ENCODE peak calls at places on chromosome 15, in five cellular contexts. L is K562, J is IMR-90, M is SK-N-SH, A is GM12878. U is an unnamed sample.

GRCh38 chr15:57367556-57367955 is 8.7 kb upstream of the CGNL1 start:
- DNase-seq in L (no peak), J (no peak), M (no peak), A (no peak), U (no peak)

GRCh38 chr15:98517051-98517450 is 131.3 kb upstream of the IGF1R start:
- DNase-seq in L (no peak), J (no peak), M (no peak), A (no peak), U (no peak)

GRCh38 chr15:36363335-36363734 is 216.1 kb upstream of the CDIN1 start:
- DNase-seq in L (no peak), J (peak), M (no peak), A (no peak), U (no peak)

GRCh38 chr15:55823191-55823670 is 80.3 kb upstream of the PRTG start:
- DNase-seq in L (no peak), J (peak), M (no peak), A (no peak), U (no peak)

GRCh38 chr15:99452728-99453643 is 112.8 kb upstream of the MEF2A start:
- DNase-seq in L (no peak), J (peak), M (peak), A (peak), U (no peak)

GRCh38 chr15:99123706-99124451 is 19.0 kb downstream of the SYNM start:
- DNase-seq in L (peak), J (peak), M (peak), A (no peak), U (peak)

GRCh38 chr15:92803536-92803851 is 96.6 kb upstream of the CHD2 start:
- DNase-seq in L (no peak), J (no peak), M (no peak), A (no peak), U (no peak)

GRCh38 chr15:51155016-51155580 is 60.4 kb upstream of the TNFAIP8L3 start:
- DNase-seq in L (no peak), J (no peak), M (no peak), A (no peak), U (no peak)

GRCh38 chr15:37289109-37289765 is 188.9 kb upstream of the MEIS2 start:
- DNase-seq in L (no peak), J (peak), M (peak), A (no peak), U (no peak)

GRCh38 chr15:37056168-37056893 is 44.0 kb downstream of the MEIS2 start:
- DNase-seq in L (no peak), J (no peak), M (no peak), A (no peak), U (no peak)

GRCh38 chr15:51121118-51121517 is 26.4 kb upstream of the TNFAIP8L3 start:
- DNase-seq in L (peak), J (peak), M (no peak), A (no peak), U (peak)

GRCh38 chr15:43187544-43188155 is 2.4 kb downstream of the CCNDBP1 start:
- DNase-seq in L (no peak), J (peak), M (peak), A (no peak), U (peak)

GRCh38 chr15:46304320-46304719 is 669.5 kb downstream of the SQOR start:
- DNase-seq in L (peak), J (no peak), M (peak), A (no peak), U (peak)

GRCh38 chr15:41332788-41333527 is at the start of gene NUSAP1:
- DNase-seq in L (no peak), J (no peak), M (no peak), A (no peak), U (no peak)

GRCh38 chr15:80659375-80659774 is 35.7 kb upstream of the ABHD17C start:
- DNase-seq in L (no peak), J (no peak), M (no peak), A (no peak), U (no peak)

GRCh38 chr15:49232407-49232806 is 62.4 kb downstream of the GALK2 start:
- DNase-seq in L (no peak), J (no peak), M (no peak), A (no peak), U (no peak)

GRCh38 chr15:26864664-26865191 is 2.1 kb upstream of the GABRA5 start:
- DNase-seq in L (peak), J (peak), M (peak), A (no peak), U (peak)

GRCh38 chr15:57323299-57323805 is 53.0 kb upstream of the CGNL1 start:
- DNase-seq in L (no peak), J (no peak), M (no peak), A (no peak), U (no peak)

GRCh38 chr15:75669191-75669878 is 21.6 kb downstream of the SNX33 start:
- DNase-seq in L (no peak), J (peak), M (no peak), A (no peak), U (no peak)

GRCh38 chr15:34650177-34650576 is 66.7 kb upstream of the GOLGA8B start:
- DNase-seq in L (peak), J (peak), M (no peak), A (no peak), U (no peak)

GRCh38 chr15:58369261-58369699 is 62.5 kb upstream of the LIPC start:
- DNase-seq in L (no peak), J (peak), M (no peak), A (no peak), U (no peak)

GRCh38 chr15:78714890-78715289 is 73.9 kb upstream of the CHRNB4 start:
- DNase-seq in L (no peak), J (no peak), M (no peak), A (no peak), U (peak)

GRCh38 chr15:56432304-56432703 is 32.6 kb downstream of the MNS1 start:
- DNase-seq in L (no peak), J (no peak), M (no peak), A (no peak), U (no peak)

GRCh38 chr15:90124487-90124886 is 22.2 kb upstream of the IDH2 start:
- DNase-seq in L (no peak), J (no peak), M (no peak), A (no peak), U (no peak)

GRCh38 chr15:90126457-90127435 is 24.5 kb upstream of the IDH2 start:
- DNase-seq in L (no peak), J (no peak), M (no peak), A (no peak), U (no peak)

GRCh38 chr15:90121086-90121485 is 18.8 kb upstream of the IDH2 start:
- DNase-seq in L (no peak), J (no peak), M (no peak), A (no peak), U (no peak)

GRCh38 chr15:90130291-90130690 is 28.0 kb upstream of the IDH2 start:
- DNase-seq in L (no peak), J (no peak), M (no peak), A (no peak), U (no peak)

DNA sequence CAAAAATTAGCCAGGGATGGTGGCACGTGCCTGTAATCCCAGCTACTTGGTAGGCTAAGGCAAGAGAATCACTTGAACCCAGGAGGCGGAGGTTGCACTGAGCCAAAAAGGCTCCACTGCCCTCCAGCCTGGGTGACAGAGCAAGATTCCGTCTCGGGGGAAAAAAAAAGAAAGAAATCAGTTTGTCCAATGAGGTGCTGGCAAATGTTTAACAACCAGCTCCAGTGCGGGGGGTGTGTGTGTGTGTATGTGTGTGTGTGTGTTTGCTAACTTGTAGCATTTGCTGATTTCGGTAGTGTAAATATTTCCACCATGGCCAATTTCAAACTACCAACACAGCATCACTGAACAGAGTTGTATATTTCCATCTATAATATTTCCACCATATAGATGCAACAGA is 23.8 kb upstream of the IDH2 start:
- DNase-seq in L (no peak), J (no peak), M (no peak), A (no peak), U (peak)
- TF ChIP-seq RCOR1 in L (no peak), J (no peak), M (no peak), A (no peak), U (no peak)

DNA sequence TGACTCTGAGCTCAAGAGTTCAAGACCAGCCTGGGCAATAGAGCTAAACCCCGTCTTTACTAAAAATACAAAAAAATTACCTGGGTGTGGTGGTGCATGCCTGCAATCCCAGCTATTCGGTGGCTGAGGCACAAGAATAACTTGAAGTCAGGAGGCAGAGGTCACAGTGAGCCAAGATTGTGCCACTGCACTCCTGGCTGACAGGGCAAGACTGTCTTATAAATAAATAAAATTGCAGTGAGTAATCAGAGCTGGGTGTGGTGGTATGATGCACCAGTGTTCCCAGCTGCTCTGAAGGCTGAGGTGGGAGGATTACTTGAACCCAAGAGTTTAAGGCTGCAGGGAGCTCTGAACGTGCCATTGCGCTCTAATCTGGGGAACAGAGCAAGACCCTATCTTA is 55.9 kb upstream of the GCNT3 start:
- DNase-seq in L (no peak), J (no peak), M (no peak), A (no peak), U (peak)
- TF ChIP-seq RCOR1 in L (no peak), J (no peak), M (no peak), A (no peak), U (no peak)

GRCh38 chr15:68340711-68341671 is 63.4 kb downstream of the FEM1B start:
- DNase-seq in L (no peak), J (no peak), M (no peak), A (no peak), U (no peak)
- TF ChIP-seq RCOR1 in L (no peak), J (no peak), M (no peak), A (no peak), U (no peak)

GRCh38 chr15:69537085-69537484 is 84.5 kb downstream of the RPLP1 start:
- DNase-seq in L (no peak), J (no peak), M (no peak), A (no peak), U (no peak)

GRCh38 chr15:69537888-69538287 is 85.3 kb downstream of the RPLP1 start:
- DNase-seq in L (no peak), J (no peak), M (peak), A (no peak), U (no peak)

GRCh38 chr15:69533504-69533903 is 80.9 kb downstream of the RPLP1 start:
- DNase-seq in L (no peak), J (no peak), M (no peak), A (no peak), U (no peak)

GRCh38 chr15:69532856-69533255 is 80.2 kb downstream of the RPLP1 start:
- DNase-seq in L (no peak), J (no peak), M (no peak), A (no peak), U (no peak)

DNA sequence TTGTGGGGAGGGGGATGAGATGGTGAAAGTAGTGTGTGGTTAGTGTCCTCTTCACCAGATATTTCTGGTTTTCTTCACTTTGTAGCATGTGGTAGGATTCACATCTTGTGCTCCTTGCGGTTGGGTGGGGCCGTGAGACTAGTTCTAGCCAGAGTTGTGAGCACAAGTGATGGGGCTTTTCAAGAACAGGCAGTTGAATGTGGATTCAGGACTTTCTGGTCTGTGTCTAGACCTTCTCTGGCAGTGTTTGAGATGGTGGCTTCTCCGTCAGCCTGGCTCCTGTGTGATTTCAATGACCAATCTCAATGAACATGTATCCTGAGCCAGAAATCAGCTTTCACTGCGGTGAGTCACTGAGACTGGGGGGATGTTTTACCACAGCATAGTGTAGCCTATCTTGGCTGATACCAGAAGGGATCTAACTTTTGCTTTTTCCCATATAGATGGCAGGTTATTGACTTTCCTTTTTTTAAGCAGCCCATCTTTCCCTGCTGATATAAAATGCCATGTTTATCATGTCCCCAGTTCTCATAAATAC is 82.6 kb downstream of the RPLP1 start:
- DNase-seq in L (no peak), J (peak), M (no peak), A (no peak), U (no peak)
- TF ChIP-seq RCOR1 in L (no peak), J (no peak), M (no peak), A (no peak), U (no peak)

DNA sequence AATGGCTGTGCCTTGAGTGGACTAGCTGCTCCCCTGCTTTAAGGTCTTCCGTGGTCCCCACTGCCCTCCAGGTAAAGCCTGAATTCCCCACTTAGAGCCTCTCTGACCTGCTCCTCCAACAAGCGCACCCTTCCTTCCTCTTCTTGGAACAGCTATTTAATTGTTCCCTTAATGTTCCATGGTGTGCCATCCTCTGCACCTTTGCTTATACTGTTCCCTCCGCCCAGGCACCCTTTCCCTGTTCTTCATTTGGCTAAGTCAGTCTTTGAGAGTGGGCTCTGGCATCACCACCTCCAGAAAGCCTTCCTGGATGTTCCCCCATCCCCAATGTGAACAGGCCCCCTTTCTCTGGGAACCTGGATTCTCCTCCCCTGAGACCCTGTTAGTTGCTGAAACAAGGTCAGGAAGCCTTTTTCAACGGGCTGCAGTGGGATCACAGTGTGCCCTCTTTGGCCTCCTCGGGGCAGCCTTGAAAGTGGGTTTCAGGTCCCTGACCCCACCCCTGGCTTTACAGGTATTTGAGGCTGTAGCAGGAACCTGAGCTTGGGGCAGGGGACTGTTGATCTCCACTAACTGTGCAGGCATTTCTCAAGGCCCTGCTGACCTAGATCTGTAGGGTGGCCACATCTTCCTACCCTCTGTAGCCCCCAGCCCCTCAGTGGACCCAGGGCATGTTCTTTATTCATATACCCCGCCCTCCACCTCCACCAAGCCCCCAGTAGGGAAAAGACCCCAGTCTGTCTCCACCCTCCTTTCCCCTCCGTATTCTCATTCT is 5.0 kb downstream of the ISLR start:
- DNase-seq in L (no peak), J (no peak), M (peak), A (no peak), U (no peak)
- TF ChIP-seq RCOR1 in L (no peak), J (no peak), M (no peak), A (no peak), U (no peak)

DNA sequence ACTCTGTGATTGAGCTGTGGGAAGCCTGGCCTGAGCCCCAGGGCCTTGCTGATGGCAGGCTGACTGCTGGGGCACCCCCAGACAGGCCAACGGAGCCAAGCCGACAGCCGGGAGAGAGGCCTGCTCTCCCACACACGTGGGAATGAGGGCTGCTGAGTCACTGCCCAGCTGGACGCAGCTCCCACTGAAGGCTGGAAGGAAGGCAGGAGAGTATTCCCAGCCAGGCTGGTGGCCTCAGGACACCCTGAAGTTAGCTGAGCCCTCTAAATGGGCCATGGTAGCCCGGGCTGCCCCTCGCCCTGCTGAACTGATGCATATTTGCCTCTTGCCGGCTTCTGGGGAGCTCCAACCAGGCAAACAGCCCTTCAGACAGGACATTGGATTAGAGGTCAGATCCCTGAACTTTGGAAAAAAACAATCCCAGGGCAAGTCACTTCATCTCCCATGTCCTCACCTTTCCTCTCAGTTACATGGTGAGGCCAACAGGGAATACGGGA is 98.1 kb upstream of the TLE3 start:
- DNase-seq in L (peak), J (peak), M (peak), A (no peak), U (peak)
- TF ChIP-seq RCOR1 in L (no peak), J (no peak), M (no peak), A (no peak), U (no peak)

GRCh38 chr15:44633603-44634002 is 29.9 kb downstream of the SPG11 start:
- DNase-seq in L (no peak), J (peak), M (no peak), A (no peak), U (no peak)
- TF ChIP-seq RCOR1 in L (no peak), J (no peak), M (no peak), A (no peak), U (no peak)

GRCh38 chr15:67097893-67098740 is 32.7 kb downstream of the SMAD3 start:
- DNase-seq in L (peak), J (peak), M (no peak), A (no peak), U (no peak)
- TF ChIP-seq RCOR1 in L (peak), J (no peak), M (no peak), A (no peak), U (no peak)

GRCh38 chr15:47872869-47873301 is 155.6 kb downstream of the SEMA6D start:
- DNase-seq in L (no peak), J (no peak), M (no peak), A (no peak), U (no peak)
- TF ChIP-seq RCOR1 in L (no peak), J (no peak), M (no peak), A (no peak), U (no peak)

DNA sequence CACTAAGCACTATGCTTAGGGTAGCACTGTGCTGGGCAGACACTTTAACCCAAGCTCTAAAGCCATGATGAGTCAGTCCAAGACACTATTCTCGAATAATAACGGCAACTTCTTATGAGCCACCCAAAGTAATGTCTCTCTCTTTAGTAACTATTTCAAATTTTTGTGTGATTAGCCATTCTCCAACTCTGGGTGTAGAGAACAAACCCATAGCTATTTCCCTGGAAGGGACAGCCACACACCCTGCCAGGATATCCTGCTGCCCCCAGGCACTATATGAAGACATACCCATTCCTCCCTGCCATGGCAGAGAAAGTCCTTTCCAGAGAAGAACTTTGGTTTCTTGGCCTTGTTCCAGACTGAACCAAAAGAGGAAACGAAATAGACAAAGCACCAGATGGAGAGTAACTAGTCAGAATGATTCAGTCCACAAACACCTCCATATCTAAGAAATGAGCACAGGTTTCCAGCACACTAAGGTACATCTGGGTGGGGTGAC is 384.8 kb upstream of the THBS1 start:
- DNase-seq in L (no peak), J (peak), M (no peak), A (no peak), U (peak)
- TF ChIP-seq RCOR1 in L (no peak), J (no peak), M (no peak), A (no peak), U (no peak)

U was measured in A549.